ENCODE peak calls at places on chromosome X, in six cellular contexts. U is astrocyte, E is progenitor cell of endocrine pancreas, X is KBM-7, I is COR-L47, F is kidney tubule cell. Q is an unnamed sample.

GRCh38 chrX:20681691-20682090 is 415.0 kb upstream of the RPS6KA3 start:
- DNase-seq in U (no peak), E (no peak), X (no peak), I (no peak), F (no peak), Q (no peak)

GRCh38 chrX:9878141-9878875 is 88.8 kb upstream of the CLDN34 start:
- DNase-seq in I (peak; percentile 14), F (peak; percentile 9), U (no peak), E (no peak), X (no peak), Q (no peak)

GRCh38 chrX:34338046-34338445 is 205.9 kb upstream of the FAM47A start:
- DNase-seq in F (no peak), E (no peak), I (no peak), U (no peak), X (no peak), Q (no peak)

GRCh38 chrX:141220342-141221008 is 21.8 kb downstream of the SPANXC start:
- DNase-seq in U (peak; percentile 79), E (no peak), I (no peak), X (no peak), F (peak; percentile 85), Q (no peak)

GRCh38 chrX:151711787-151712186 is 4.0 kb upstream of the FATE1 start:
- DNase-seq in X (no peak), I (no peak), F (no peak), E (no peak), U (no peak), Q (no peak)

GRCh38 chrX:44104699-44105098 is 131.5 kb upstream of the NDP start:
- DNase-seq in E (no peak), X (no peak), I (no peak), F (no peak), U (no peak), Q (no peak)

GRCh38 chrX:137427061-137427778 is 138.7 kb upstream of the ZIC3 start:
- DNase-seq in F (no peak), E (no peak), U (no peak), X (no peak), I (no peak), Q (no peak)

GRCh38 chrX:41963348-41963747 is 40.0 kb upstream of the CASK start:
- DNase-seq in I (no peak), E (no peak), X (peak; percentile 13), U (no peak), F (no peak), Q (no peak)

GRCh38 chrX:150870487-150871340 is 27.8 kb downstream of the CD99L2 start:
- DNase-seq in X (no peak), E (no peak), I (no peak), F (no peak), U (no peak), Q (no peak)

GRCh38 chrX:9578083-9578779 is 113.4 kb downstream of the TBL1X start:
- DNase-seq in I (no peak), X (no peak), E (no peak), F (no peak), U (no peak), Q (peak; percentile 43)

GRCh38 chrX:68999351-68999750 is 165.9 kb downstream of the PJA1 start:
- DNase-seq in E (no peak), X (no peak), F (peak; percentile 69), I (no peak), U (peak; percentile 41), Q (no peak)

GRCh38 chrX:25659317-25659716 is 478.8 kb upstream of the MAGEB18 start:
- DNase-seq in F (no peak), U (no peak), I (no peak), E (no peak), X (no peak), Q (no peak)

GRCh38 chrX:153477901-153478300 is 7.5 kb upstream of the HAUS7 start:
- DNase-seq in U (peak; percentile 61), F (no peak), X (no peak), E (no peak), I (no peak), Q (no peak)

GRCh38 chrX:40158036-40158706 is 60.4 kb upstream of the BCOR start:
- DNase-seq in I (peak; percentile 4), F (peak; percentile 44), U (no peak), X (no peak), E (no peak), Q (peak; percentile 64)

GRCh38 chrX:108349210-108349609 is 89.0 kb downstream of the COL4A6 start:
- DNase-seq in I (no peak), E (no peak), X (no peak), U (no peak), F (no peak), Q (no peak)

GRCh38 chrX:147912093-147912801 is 528 bp downstream of the FMR1 start:
- DNase-seq in U (peak; percentile 26), X (peak; percentile 67), F (peak; percentile 40), E (peak; percentile 15), I (peak; percentile 4), Q (peak; percentile 59)

GRCh38 chrX:38216642-38217041 is 4.0 kb downstream of the SRPX start:
- DNase-seq in F (no peak), X (no peak), U (peak; percentile 41), I (no peak), E (no peak), Q (no peak)